ENCODE peak calls at places on chromosomes 13 and 19, in four cellular contexts. S, J, F and O are unnamed samples.
A peak's percentile ranks its signal among the peaks of the same experiment; 100 is the strongest.

GRCh38 chr13:26616126-26616525 is 58.6 kb downstream of the WASF3 start:
- DNase-seq in S (no peak), F (no peak), J (no peak), O (no peak)

GRCh38 chr19:1038995-1039645 is 787 bp upstream of the ABCA7 start:
- DNase-seq in F (no peak), J (no peak), S (no peak), O (peak; percentile 54)

GRCh38 chr13:96082640-96083039 is 7.3 kb upstream of the HS6ST3 start:
- DNase-seq in J (no peak), S (no peak), F (no peak), O (no peak)

GRCh38 chr19:23800281-23800680 is 41.6 kb upstream of the ZNF681 start:
- DNase-seq in F (no peak), S (no peak), J (no peak), O (no peak)

GRCh38 chr13:76609643-76610042 is 276.6 kb downstream of the KCTD12 start:
- DNase-seq in S (no peak), J (no peak), F (no peak), O (no peak)

GRCh38 chr19:18216789-18217188 is 9.4 kb downstream of the PDE4C start:
- DNase-seq in F (no peak), S (no peak), J (no peak), O (no peak)

GRCh38 chr13:113220141-113220598 is 10.8 kb downstream of the CUL4A start:
- DNase-seq in F (peak; percentile 34), S (peak; percentile 73), J (no peak), O (no peak)

GRCh38 chr19:33000510-33000909 is 28.5 kb downstream of the FAAP24 start:
- DNase-seq in S (no peak), J (no peak), F (no peak), O (no peak)

GRCh38 chr19:38543807-38544568 is 73.8 kb downstream of the MAP4K1 start:
- DNase-seq in J (no peak), F (peak; percentile 73), S (peak; percentile 82), O (no peak)

GRCh38 chr19:1601613-1602064 is 3.6 kb downstream of the UQCR11 start:
- DNase-seq in F (no peak), S (no peak), J (no peak), O (no peak)

GRCh38 chr13:100301418-100301817 is 212.5 kb downstream of the PCCA start:
- DNase-seq in F (peak; percentile 22), S (no peak), J (no peak), O (no peak)

DNA sequence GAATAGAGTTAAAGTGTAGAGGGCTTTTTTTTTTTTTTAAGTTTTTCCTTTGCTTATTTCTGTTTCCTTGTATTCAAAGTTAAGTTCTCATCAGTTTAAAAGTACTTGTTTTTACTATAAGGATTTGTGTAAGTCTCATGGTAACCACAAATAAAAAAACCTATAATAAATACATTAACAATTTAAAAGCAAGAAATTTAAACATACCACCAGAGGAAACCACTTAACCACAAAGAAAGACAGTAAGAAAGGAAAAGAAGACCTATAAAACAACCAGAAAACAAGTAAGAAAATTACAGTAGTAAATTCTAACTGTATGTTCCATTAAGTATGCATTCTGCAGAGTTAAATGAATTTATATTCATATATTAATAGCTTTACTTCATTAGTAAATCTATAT is 999.1 kb upstream of the ATXN8OS start:
- DNase-seq in F (no peak), S (no peak), J (no peak), O (no peak)
- H3K27ac ChIP-seq in F (no peak overlapping the region), S (no peak overlapping the region), J (no peak overlapping the region), O (no peak overlapping the region)

GRCh38 chr13:52725302-52725701 is 14.3 kb downstream of the CNMD start:
- DNase-seq in J (no peak), S (no peak), F (no peak), O (no peak)
- H3K4me1 ChIP-seq in J (no peaks in the 10 kb centered on the region), S (no peaks in the 10 kb centered on the region), F (no peaks in the 10 kb centered on the region), O (no peaks in the 10 kb centered on the region)

DNA sequence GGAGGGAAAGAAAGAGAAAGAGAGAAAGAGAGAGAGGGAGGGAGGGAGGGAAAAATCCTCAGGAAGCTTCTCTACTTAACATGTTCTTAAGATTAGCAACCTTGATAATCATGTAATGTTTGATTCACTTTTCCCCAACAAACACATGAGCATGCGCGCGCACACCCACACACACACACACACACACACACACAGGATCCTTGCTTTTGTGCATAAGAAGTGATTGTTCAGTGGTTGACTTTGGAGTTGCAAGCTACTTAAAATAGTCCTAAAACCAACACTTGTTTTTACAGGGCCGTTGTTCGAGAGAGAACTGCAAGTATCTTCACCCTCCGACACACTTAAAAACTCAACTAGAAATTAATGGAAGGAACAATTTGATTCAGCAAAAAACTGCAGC is 100.0 kb upstream of the RAP2A start:
- DNase-seq in S (no peak), F (no peak), J (no peak), O (no peak)
- H3K36me3 ChIP-seq in S (peaks cover 18% of the 10 kb centered on the region), F (no peaks in the 10 kb centered on the region), J (no peaks in the 10 kb centered on the region), O (peaks cover 3% of the 10 kb centered on the region)

GRCh38 chr19:46785980-46786235 is 2.5 kb downstream of the SLC1A5 start:
- DNase-seq in J (no peak), F (no peak), S (no peak), O (no peak)
- H3K27ac ChIP-seq in J (peak overlapping the region; percentile 73), F (peak overlapping the region; percentile 88), S (peak overlapping the region; percentile 92), O (peak overlapping the region; percentile 92)

GRCh38 chr19:15250635-15250993 is 18.4 kb upstream of the EPHX3 start:
- DNase-seq in S (no peak), J (no peak), F (no peak), O (no peak)
- H3K4me1 ChIP-seq in S (peaks cover 58% of the 10 kb centered on the region), J (no peaks in the 10 kb centered on the region), F (peaks cover 56% of the 10 kb centered on the region), O (no peaks in the 10 kb centered on the region)

GRCh38 chr19:44755219-44755618 is 6.7 kb downstream of the BCL3 start:
- DNase-seq in F (no peak), J (no peak), S (no peak), O (no peak)
- H3K36me3 ChIP-seq in F (no peaks in the 10 kb centered on the region), J (peaks cover 37% of the 10 kb centered on the region), S (peaks cover 51% of the 10 kb centered on the region), O (no peaks in the 10 kb centered on the region)

GRCh38 chr19:10736916-10737551 is 19.2 kb downstream of the DNM2 start:
- DNase-seq in S (no peak), F (no peak), J (no peak), O (no peak)

GRCh38 chr19:10730932-10731331 is 13.1 kb downstream of the DNM2 start:
- DNase-seq in F (no peak), S (no peak), J (no peak), O (no peak)

GRCh38 chr19:10736189-10736588 is 18.3 kb downstream of the DNM2 start:
- DNase-seq in F (no peak), J (no peak), S (no peak), O (no peak)

GRCh38 chr19:10737680-10738079 is 19.8 kb downstream of the DNM2 start:
- DNase-seq in S (no peak), F (no peak), J (no peak), O (no peak)

DNA sequence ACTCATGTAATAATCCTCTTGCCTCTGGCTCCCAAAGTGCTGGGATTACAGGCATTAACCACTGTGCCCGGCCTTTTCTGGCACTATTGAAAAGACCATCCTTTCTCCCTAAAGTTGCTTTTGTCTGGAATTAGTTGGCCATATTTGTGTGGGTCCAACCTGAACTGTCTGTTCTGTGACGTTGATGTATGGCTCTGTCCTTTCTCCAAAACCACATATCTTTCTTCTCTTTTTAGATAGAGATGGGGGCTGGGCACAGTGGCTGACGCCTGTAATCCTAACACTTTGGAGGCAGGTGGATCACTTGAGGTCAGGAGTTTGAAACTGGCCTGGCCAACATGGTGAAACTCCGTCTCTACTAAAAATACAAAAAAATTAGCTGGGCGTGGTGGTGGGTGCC is 17.9 kb downstream of the DNM2 start:
- DNase-seq in J (no peak), S (no peak), F (no peak), O (no peak)
- H3K27ac ChIP-seq in J (no peak overlapping the region), S (no peak overlapping the region), F (no peak overlapping the region), O (no peak overlapping the region)

GRCh38 chr13:48489666-48490065 is 43.2 kb downstream of the RCBTB2 start:
- DNase-seq in F (no peak), S (no peak), J (no peak), O (no peak)
- H3K4me1 ChIP-seq in F (peaks cover 4% of the 10 kb centered on the region), S (peaks cover 28% of the 10 kb centered on the region), J (peaks cover 31% of the 10 kb centered on the region), O (peaks cover 73% of the 10 kb centered on the region)

DNA sequence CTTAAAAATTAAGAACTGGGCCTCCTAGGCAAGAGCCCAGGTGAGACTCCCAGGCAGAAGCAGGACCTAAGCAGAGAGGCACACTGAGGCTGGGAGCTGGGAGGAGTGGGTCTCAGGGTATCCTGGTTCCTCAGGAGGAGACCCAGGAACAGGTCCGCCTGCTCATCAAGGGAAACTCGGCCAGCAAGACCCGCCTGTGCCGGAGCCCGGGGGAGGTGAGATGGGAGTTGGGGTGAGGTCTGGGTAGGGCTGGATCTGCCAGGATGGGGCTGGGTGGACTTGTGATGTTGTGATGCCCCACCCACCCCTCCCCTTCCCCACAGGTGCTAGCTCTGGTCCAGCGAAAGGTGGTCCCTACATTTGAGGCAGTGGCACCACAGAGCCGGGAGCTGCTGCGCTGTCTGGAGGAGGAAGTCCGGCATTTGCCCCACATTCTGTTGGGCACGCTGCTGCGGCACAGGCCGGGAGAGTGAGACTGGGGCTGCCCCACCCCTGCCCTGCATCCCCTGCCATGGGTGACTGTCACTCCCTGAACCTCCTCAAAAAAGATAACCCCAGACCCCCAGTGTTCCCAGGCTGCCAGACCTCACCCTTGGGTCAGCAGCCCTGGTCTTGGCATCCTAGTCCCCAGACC is 6.9 kb downstream of the HAUS5 start:
- DNase-seq in S (no peak), F (no peak), J (no peak), O (no peak)
- H3K36me3 ChIP-seq in S (no peaks in the 10 kb centered on the region), F (no peaks in the 10 kb centered on the region), J (peaks cover 10% of the 10 kb centered on the region), O (no peaks in the 10 kb centered on the region)